ENCODE peak calls at places on chromosomes 13 and 19, in eight cellular contexts. G is activated T-helper 1 cell treated with anti-CD3 and anti-CD28 coated beads, Interleukin-12 subunit alpha, Interleukin-12 subunit beta, Interleukin-2, Interleukin-4 antibody, amounts not matched to agents 30 ng/mL and 10 ng/mL and 1 ng/mL, durations not matched to agents 14 hours and 24 hours and 36 hours; F is activated CD4-positive, alpha-beta T cell treated with anti-CD3 and anti-CD28 coated beads for 24 hours; Y is activated CD8-positive, alpha-beta memory T cell treated with anti-CD3 and anti-CD28 coated beads for 48 hours; Z is posterior vena cava; C is kidney glomerular epithelial cell; E is M059J; S is Panc1. R is an unnamed sample.

GRCh38 chr13:94192576-94192975 is 286.9 kb downstream of the DCT start:
- DNase-seq in C (no peak), Z (no peak), G (no peak), S (no peak), E (peak), Y (no peak), F (no peak), R (no peak)

GRCh38 chr13:100392709-100393630 is 195.6 kb downstream of the GGACT start:
- DNase-seq in F (peak), S (peak), E (peak), C (peak), Z (peak), Y (peak), G (peak), R (peak)

GRCh38 chr13:77896536-77896935 is 22.1 kb downstream of the EDNRB start:
- DNase-seq in Y (no peak), S (no peak), G (no peak), Z (no peak), C (no peak), F (no peak), E (no peak), R (no peak)

GRCh38 chr13:99224019-99224418 is 23.4 kb downstream of the UBAC2 start:
- DNase-seq in Z (no peak), E (peak), G (no peak), S (no peak), C (no peak), Y (no peak), F (no peak), R (no peak)

GRCh38 chr13:97235549-97236206 is 13.5 kb downstream of the MBNL2 start:
- DNase-seq in S (no peak), Z (no peak), Y (no peak), F (no peak), E (no peak), G (no peak), C (no peak), R (no peak)

GRCh38 chr19:36258028-36258875 is 43.3 kb downstream of the ZNF146 start:
- DNase-seq in E (no peak), F (no peak), Y (no peak), G (no peak), C (no peak), Z (no peak), S (no peak), R (no peak)

GRCh38 chr19:43799502-43800142 is 2.6 kb downstream of the LYPD5 start:
- DNase-seq in S (no peak), E (peak), Y (no peak), C (no peak), G (no peak), Z (no peak), F (no peak), R (no peak)

GRCh38 chr13:55437162-55437561 is 1703.6 kb upstream of the PRR20A start:
- DNase-seq in Z (no peak), S (no peak), G (no peak), E (no peak), F (no peak), C (no peak), Y (no peak), R (no peak)

GRCh38 chr19:50649433-50650391 is at the start of gene C19orf81:
- DNase-seq in S (no peak), G (no peak), Y (no peak), E (peak), Z (no peak), C (no peak), F (no peak), R (no peak)

GRCh38 chr13:24112791-24113190 is 47.7 kb upstream of the SPATA13 start:
- DNase-seq in F (no peak), Z (no peak), Y (no peak), S (no peak), E (no peak), C (no peak), G (no peak), R (no peak)

GRCh38 chr19:55158848-55159793 is 1.6 kb upstream of the TNNI3 start:
- DNase-seq in Y (no peak), G (no peak), S (no peak), C (no peak), E (peak), Z (no peak), F (no peak), R (no peak)

GRCh38 chr19:51333836-51334460 is 8.0 kb downstream of the VSIG10L start:
- DNase-seq in E (peak), Z (no peak), C (no peak), Y (no peak), F (no peak), G (no peak), S (no peak), R (no peak)

GRCh38 chr19:5349041-5349440 is 8.4 kb upstream of the PTPRS start:
- DNase-seq in Y (no peak), G (no peak), C (no peak), F (no peak), S (no peak), Z (no peak), E (peak), R (no peak)

GRCh38 chr13:36395280-36395679 is 37.0 kb upstream of the CCNA1 start:
- DNase-seq in F (no peak), Z (no peak), E (peak), S (no peak), Y (no peak), G (no peak), C (peak), R (no peak)

GRCh38 chr13:19713186-19713965 is 69.4 kb downstream of the PSPC1 start:
- DNase-seq in Z (no peak), C (no peak), F (no peak), Y (no peak), G (no peak), S (no peak), E (peak), R (no peak)

GRCh38 chr19:3190921-3191805 is 5.4 kb downstream of the NCLN start:
- DNase-seq in C (no peak), Y (no peak), Z (no peak), E (no peak), F (no peak), G (no peak), S (no peak), R (no peak)

GRCh38 chr19:23787106-23787505 is 28.4 kb upstream of the ZNF681 start:
- DNase-seq in Y (no peak), S (no peak), F (no peak), C (no peak), G (no peak), E (peak), Z (no peak), R (no peak)

GRCh38 chr13:33296793-33297425 is 11.4 kb upstream of the STARD13 start:
- DNase-seq in Y (no peak), Z (no peak), C (no peak), G (no peak), S (no peak), E (no peak), F (no peak), R (no peak)

GRCh38 chr13:103961784-103962183 is 895.6 kb upstream of the SLC10A2 start:
- DNase-seq in Y (no peak), C (no peak), G (no peak), S (no peak), Z (no peak), F (no peak), E (peak), R (no peak)

GRCh38 chr19:50906217-50906616 is 5.0 kb downstream of the KLK4 start:
- DNase-seq in G (no peak), Y (no peak), C (no peak), F (peak), E (no peak), Z (no peak), S (no peak), R (no peak)

GRCh38 chr19:15534957-15535864 is 26.9 kb downstream of the CYP4F22 start:
- DNase-seq in C (no peak), S (no peak), F (no peak), Z (no peak), G (no peak), E (no peak), Y (no peak), R (no peak)

GRCh38 chr13:98022210-98022609 is 68.7 kb downstream of the IPO5 start:
- DNase-seq in C (peak), S (no peak), Z (no peak), G (no peak), F (no peak), E (peak), Y (no peak), R (no peak)

GRCh38 chr19:50909240-50910070 is 1.7 kb downstream of the KLK4 start:
- DNase-seq in Y (no peak), F (peak), C (no peak), G (peak), E (peak), Z (no peak), S (no peak), R (no peak)

GRCh38 chr13:27599845-27600553 is 20.3 kb downstream of the LNX2 start:
- DNase-seq in Z (no peak), F (no peak), G (no peak), C (peak), E (peak), Y (no peak), S (no peak), R (no peak)

GRCh38 chr13:28434934-28435333 is 60.0 kb downstream of the FLT1 start:
- DNase-seq in Y (no peak), F (no peak), Z (no peak), C (no peak), S (no peak), E (peak), G (no peak), R (no peak)

GRCh38 chr19:48489608-48490216 is 20.5 kb downstream of the CYTH2 start:
- DNase-seq in E (peak), Y (peak), S (no peak), F (peak), C (peak), Z (peak), G (peak), R (peak)

GRCh38 chr19:46202426-46202825 is 27.1 kb upstream of the IGFL1 start:
- DNase-seq in Z (no peak), F (no peak), E (peak), Y (no peak), C (no peak), G (no peak), S (no peak), R (no peak)

GRCh38 chr19:3289971-3290569 is 65.6 kb downstream of the CELF5 start:
- DNase-seq in S (no peak), F (no peak), Y (no peak), E (no peak), G (no peak), Z (no peak), C (no peak), R (no peak)

GRCh38 chr19:56088454-56089215 is 32.5 kb downstream of the ZNF787 start:
- DNase-seq in E (no peak), C (no peak), Y (no peak), Z (no peak), G (no peak), S (no peak), F (no peak), R (no peak)

GRCh38 chr13:106466691-106467405 is 68.6 kb downstream of the EFNB2 start:
- DNase-seq in C (peak), Z (no peak), G (no peak), Y (no peak), E (no peak), F (no peak), S (no peak), R (no peak)

GRCh38 chr13:32423592-32423991 is 4.3 kb downstream of the N4BP2L1 start:
- DNase-seq in Z (no peak), S (no peak), Y (no peak), F (no peak), G (no peak), E (no peak), C (no peak), R (no peak)

GRCh38 chr19:50205681-50206138 is 2.3 kb downstream of the MYH14 start:
- DNase-seq in S (no peak), Y (no peak), Z (no peak), C (no peak), G (no peak), E (no peak), F (no peak), R (no peak)